ENCODE peak calls at places on chromosomes 6 and 20, in four cellular contexts. One of them, this sample, is unnamed.

GRCh38 chr6:15551798-15552197 is 111.0 kb downstream of the DTNBP1 start:
- DNase-seq in iPS-NIHi11: no peak
- DNase-seq in brain microvascular endothelial cell: no peak
- DNase-seq in GDM1: no peak
- DNase-seq in this sample: no peak

GRCh38 chr20:53621482-53622246 is 28.0 kb upstream of the ZNF217 start:
- DNase-seq in iPS-NIHi11: no peak
- DNase-seq in brain microvascular endothelial cell: no peak
- DNase-seq in GDM1: no peak
- DNase-seq in this sample: peak

GRCh38 chr6:82015043-82015442 is 232.5 kb downstream of the IBTK start:
- DNase-seq in iPS-NIHi11: no peak
- DNase-seq in brain microvascular endothelial cell: peak
- DNase-seq in GDM1: peak
- DNase-seq in this sample: no peak

GRCh38 chr6:41581381-41581991 is 35.3 kb downstream of the FOXP4 start:
- DNase-seq in iPS-NIHi11: no peak
- DNase-seq in brain microvascular endothelial cell: peak
- DNase-seq in GDM1: no peak
- DNase-seq in this sample: no peak

GRCh38 chr20:41300383-41300782 is 17.1 kb downstream of the ZHX3 start:
- DNase-seq in iPS-NIHi11: no peak
- DNase-seq in brain microvascular endothelial cell: no peak
- DNase-seq in GDM1: no peak
- DNase-seq in this sample: no peak

GRCh38 chr6:47335456-47335855 is 25.8 kb upstream of the TNFRSF21 start:
- DNase-seq in iPS-NIHi11: no peak
- DNase-seq in brain microvascular endothelial cell: no peak
- DNase-seq in GDM1: peak
- DNase-seq in this sample: peak

GRCh38 chr6:11139051-11139960 is 27.8 kb upstream of the ERVFRD-1 start:
- DNase-seq in iPS-NIHi11: no peak
- DNase-seq in brain microvascular endothelial cell: no peak
- DNase-seq in GDM1: no peak
- DNase-seq in this sample: no peak

GRCh38 chr6:31083742-31084354 is 28.5 kb downstream of the C6orf15 start:
- DNase-seq in iPS-NIHi11: peak
- DNase-seq in brain microvascular endothelial cell: peak
- DNase-seq in GDM1: peak
- DNase-seq in this sample: peak

GRCh38 chr6:2970753-2971419 is 481 bp downstream of the SERPINB6 start:
- DNase-seq in iPS-NIHi11: peak
- DNase-seq in brain microvascular endothelial cell: peak
- DNase-seq in GDM1: peak
- DNase-seq in this sample: peak

GRCh38 chr6:53309059-53309896 is 39.5 kb downstream of the ELOVL5 start:
- DNase-seq in iPS-NIHi11: no peak
- DNase-seq in brain microvascular endothelial cell: no peak
- DNase-seq in GDM1: no peak
- DNase-seq in this sample: no peak

GRCh38 chr6:123803862-123804681 is at the start of gene NKAIN2:
- DNase-seq in iPS-NIHi11: peak
- DNase-seq in brain microvascular endothelial cell: no peak
- DNase-seq in GDM1: no peak
- DNase-seq in this sample: no peak

GRCh38 chr20:7940341-7940740 is at the start of gene HAO1:
- DNase-seq in iPS-NIHi11: no peak
- DNase-seq in brain microvascular endothelial cell: no peak
- DNase-seq in GDM1: no peak
- DNase-seq in this sample: no peak

GRCh38 chr6:133262804-133263203 is 21.6 kb downstream of the EYA4 start:
- DNase-seq in iPS-NIHi11: no peak
- DNase-seq in brain microvascular endothelial cell: no peak
- DNase-seq in GDM1: no peak
- DNase-seq in this sample: no peak

GRCh38 chr20:39010496-39010895 is 48.4 kb downstream of the DHX35 start:
- DNase-seq in iPS-NIHi11: peak
- DNase-seq in brain microvascular endothelial cell: no peak
- DNase-seq in GDM1: no peak
- DNase-seq in this sample: no peak

GRCh38 chr6:169395080-169395805 is 141.6 kb upstream of the THBS2 start:
- DNase-seq in iPS-NIHi11: no peak
- DNase-seq in brain microvascular endothelial cell: no peak
- DNase-seq in GDM1: no peak
- DNase-seq in this sample: no peak

GRCh38 chr6:83594936-83595335 is 82.6 kb downstream of the PRSS35 start:
- DNase-seq in iPS-NIHi11: no peak
- DNase-seq in brain microvascular endothelial cell: no peak
- DNase-seq in GDM1: no peak
- DNase-seq in this sample: no peak

GRCh38 chr6:72911463-72912153 is 289.7 kb downstream of the KCNQ5 start:
- DNase-seq in iPS-NIHi11: no peak
- DNase-seq in brain microvascular endothelial cell: no peak
- DNase-seq in GDM1: peak
- DNase-seq in this sample: no peak